ENCODE peak calls at places on chromosomes 13 and 19, in ten cellular contexts. K is lower leg skin; W is mammary epithelial cell; P is BE2C; C is astrocyte of the hippocampus; X is psoas muscle; Y is activated CD4-positive, alpha-beta T cell treated with anti-CD3 and anti-CD28 coated beads, Interleukin-2, amount 50 U/mL, for 1 hour; D is T-helper 17 cell; R is MV-4-11; H is stomach. L is an unnamed sample.

GRCh38 chr19:2503521-2504109 is 27.7 kb downstream of the GADD45B start:
- DNase-seq in K (no peak), W (peak), P (no peak), C (peak), X (no peak), Y (peak), D (peak), R (peak), H (no peak), L (no peak)

GRCh38 chr19:48284891-48285290 is 15.0 kb downstream of the ZNF114 start:
- DNase-seq in K (no peak), W (no peak), P (no peak), C (no peak), X (no peak), Y (no peak), D (no peak), R (no peak), H (no peak), L (no peak)

GRCh38 chr13:95239293-95239692 is 62.0 kb downstream of the ABCC4 start:
- DNase-seq in K (no peak), W (no peak), P (no peak), C (no peak), X (no peak), Y (no peak), D (no peak), R (peak), H (no peak), L (no peak)

GRCh38 chr19:16497042-16497441 is 848 bp downstream of the C19orf44 start:
- DNase-seq in K (no peak), W (no peak), P (no peak), C (no peak), X (no peak), Y (no peak), D (no peak), R (peak), H (no peak), L (no peak)

GRCh38 chr13:75978815-75979214 is 342.7 kb downstream of the LMO7 start:
- DNase-seq in K (no peak), W (peak), P (no peak), C (no peak), X (no peak), Y (no peak), D (no peak), R (no peak), H (no peak), L (no peak)

GRCh38 chr19:2607712-2608601 is 94.5 kb downstream of the GNG7 start:
- DNase-seq in K (peak), W (no peak), P (peak), C (no peak), X (no peak), Y (peak), D (peak), R (no peak), H (no peak), L (no peak)

GRCh38 chr13:60261432-60262351 is 98.0 kb upstream of the DIAPH3 start:
- DNase-seq in K (no peak), W (no peak), P (no peak), C (no peak), X (no peak), Y (no peak), D (no peak), R (no peak), H (no peak), L (no peak)

GRCh38 chr19:18932216-18932841 is 8.7 kb downstream of the HOMER3 start:
- DNase-seq in K (peak), W (no peak), P (peak), C (peak), X (peak), Y (peak), D (peak), R (no peak), H (peak), L (peak)

GRCh38 chr13:50788551-50788950 is 54.9 kb downstream of the DLEU7 start:
- DNase-seq in K (no peak), W (peak), P (no peak), C (no peak), X (no peak), Y (no peak), D (no peak), R (no peak), H (no peak), L (no peak)